ENCODE peak calls at places on chromosomes 5 and 9, in five cellular contexts. X, O, G, A and E are unnamed samples.

GRCh38 chr9:124286292-124286931 is 28.7 kb downstream of the NEK6 start:
- DNase-seq in X (peak), O (peak), G (no peak), A (no peak), E (no peak)

GRCh38 chr5:68239485-68239884 is 23.9 kb downstream of the PIK3R1 start:
- DNase-seq in X (peak), O (no peak), G (peak), A (no peak), E (peak)

GRCh38 chr9:130143974-130144373 is 28.2 kb upstream of the NCS1 start:
- DNase-seq in X (peak), O (no peak), G (no peak), A (no peak), E (no peak)

GRCh38 chr9:35518212-35518917 is 28.5 kb downstream of the RUSC2 start:
- DNase-seq in X (peak), O (no peak), G (peak), A (no peak), E (no peak)

GRCh38 chr9:114155967-114156294 is 594 bp downstream of the COL27A1 start:
- DNase-seq in X (no peak), O (no peak), G (no peak), A (no peak), E (peak)

GRCh38 chr5:151694035-151694485 is 7.3 kb upstream of the SPARC start:
- DNase-seq in X (no peak), O (no peak), G (peak), A (no peak), E (no peak)

GRCh38 chr5:31553863-31554262 is 21.8 kb downstream of the C5orf22 start:
- DNase-seq in X (peak), O (no peak), G (no peak), A (no peak), E (no peak)

GRCh38 chr5:20972419-20972925 is 984.5 kb upstream of the CDH18 start:
- DNase-seq in X (peak), O (no peak), G (peak), A (no peak), E (peak)

GRCh38 chr9:74006935-74007334 is 490.2 kb upstream of the RORB start:
- DNase-seq in X (no peak), O (no peak), G (no peak), A (no peak), E (peak)

GRCh38 chr5:133824661-133825254 is 143.7 kb downstream of the C5orf15 start:
- DNase-seq in X (no peak), O (peak), G (no peak), A (no peak), E (no peak)

GRCh38 chr5:60299944-60300343 is 400.0 kb downstream of the DEPDC1B start:
- DNase-seq in X (no peak), O (no peak), G (no peak), A (no peak), E (no peak)

GRCh38 chr5:91291628-91292569 is 91.2 kb downstream of the ARRDC3 start:
- DNase-seq in X (no peak), O (no peak), G (no peak), A (no peak), E (no peak)

GRCh38 chr9:98514841-98515240 is 193.9 kb downstream of the GABBR2 start:
- DNase-seq in X (no peak), O (no peak), G (no peak), A (no peak), E (no peak)

GRCh38 chr9:9556865-9557803 is 1055.7 kb downstream of the PTPRD start:
- DNase-seq in X (no peak), O (no peak), G (no peak), A (no peak), E (no peak)

GRCh38 chr5:41835625-41836024 is 34.6 kb downstream of the OXCT1 start:
- DNase-seq in X (peak), O (no peak), G (no peak), A (no peak), E (peak)

GRCh38 chr5:11602298-11602697 is 301.9 kb downstream of the CTNND2 start:
- DNase-seq in X (no peak), O (no peak), G (peak), A (peak), E (peak)

GRCh38 chr5:110086658-110087388 is 397.1 kb downstream of the MAN2A1 start:
- DNase-seq in X (peak), O (no peak), G (no peak), A (no peak), E (no peak)

GRCh38 chr5:26034813-26035212 is 1003.6 kb downstream of the CDH9 start:
- DNase-seq in X (no peak), O (no peak), G (no peak), A (no peak), E (no peak)

GRCh38 chr9:124754289-124754688 is 16.8 kb downstream of the NR6A1 start:
- DNase-seq in X (peak), O (no peak), G (no peak), A (no peak), E (peak)

GRCh38 chr5:76555717-76556116 is 67.5 kb downstream of the F2RL2 start:
- DNase-seq in X (no peak), O (no peak), G (no peak), A (no peak), E (no peak)

GRCh38 chr9:4489562-4489918 is 728 bp upstream of the SLC1A1 start:
- DNase-seq in X (no peak), O (no peak), G (no peak), A (no peak), E (peak)

GRCh38 chr9:31870276-31870675 is 514.2 kb upstream of the ACO1 start:
- DNase-seq in X (no peak), O (no peak), G (no peak), A (no peak), E (no peak)

GRCh38 chr5:125286266-125286665 is 539.8 kb upstream of the ZNF608 start:
- DNase-seq in X (no peak), O (no peak), G (no peak), A (no peak), E (no peak)

GRCh38 chr5:132655821-132656773 is 1.9 kb upstream of the IL13 start:
- DNase-seq in X (no peak), O (no peak), G (no peak), A (no peak), E (peak)

GRCh38 chr9:92590386-92590785 is 54.6 kb upstream of the ECM2 start:
- DNase-seq in X (peak), O (no peak), G (no peak), A (no peak), E (no peak)

GRCh38 chr5:139341187-139341688 is 416 bp upstream of the PAIP2 start:
- DNase-seq in X (no peak), O (no peak), G (no peak), A (no peak), E (no peak)

GRCh38 chr5:10539685-10539998 is 24.2 kb upstream of the ANKRD33B start:
- DNase-seq in X (peak), O (no peak), G (no peak), A (no peak), E (no peak)

GRCh38 chr9:105696219-105696793 is 2.0 kb downstream of the TMEM38B start:
- DNase-seq in X (no peak), O (no peak), G (no peak), A (no peak), E (no peak)

GRCh38 chr9:126343271-126343700 is 16.7 kb downstream of the MVB12B start:
- DNase-seq in X (no peak), O (no peak), G (peak), A (no peak), E (no peak)

GRCh38 chr9:135098400-135099105 is 11.1 kb downstream of the OLFM1 start:
- DNase-seq in X (no peak), O (no peak), G (no peak), A (peak), E (no peak)
- TF ChIP-seq MXI1 in X (no peak), O (no peak), G (no peak), A (no peak), E (no peak)

GRCh38 chr5:169569513-169569912 is 14.1 kb upstream of the SPDL1 start:
- DNase-seq in X (no peak), O (no peak), G (no peak), A (no peak), E (no peak)
- H3K4me2 ChIP-seq in X (no peak), O (no peak), G (no peak), A (no peak), E (no peak)

DNA sequence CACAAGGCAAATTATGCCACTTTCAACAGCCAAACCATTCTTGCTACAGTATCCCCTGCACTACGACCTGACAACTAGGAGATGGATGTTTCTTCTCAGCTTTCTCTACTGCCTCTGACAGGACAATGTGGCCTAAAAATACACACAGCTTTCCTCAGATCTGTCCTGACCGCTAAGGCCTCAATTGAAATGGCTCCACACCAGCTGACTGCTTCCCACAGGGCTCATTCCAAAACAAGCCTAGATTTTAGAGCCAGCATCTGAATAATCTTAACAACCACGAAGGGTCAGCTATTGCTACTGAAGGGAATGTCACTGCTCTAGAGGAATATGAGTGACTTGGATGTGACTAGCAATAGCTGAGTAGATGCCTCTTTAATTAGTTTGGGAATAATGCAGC is 450.4 kb downstream of the NR2F1-AS1 start:
- DNase-seq in X (no peak), O (no peak), G (no peak), A (no peak), E (no peak)
- TF ChIP-seq MXI1 in X (no peak), O (no peak), G (no peak), A (no peak), E (no peak)

GRCh38 chr9:135909371-135909770 is 2.0 kb upstream of the CAMSAP1 start:
- DNase-seq in X (no peak), O (no peak), G (no peak), A (no peak), E (no peak)
- H3K4me2 ChIP-seq in X (no peak), O (peak), G (peak), A (peak), E (peak)

GRCh38 chr5:3122985-3123762 is 371.7 kb upstream of the IRX2 start:
- DNase-seq in X (no peak), O (no peak), G (no peak), A (no peak), E (no peak)
- TF ChIP-seq MXI1 in X (no peak), O (no peak), G (no peak), A (no peak), E (no peak)